ENCODE peak calls at places on chromosomes 12 and 14, in five cellular contexts. A is A673, Q is fibroblast of pulmonary artery, S is BJ, C is neural progenitor cell. P is an unnamed sample.

GRCh38 chr14:68666206-68666730 is 126.6 kb downstream of the ZFP36L1 start:
- DNase-seq in C (no peak), A (no peak), Q (peak), S (no peak), P (peak)

GRCh38 chr14:58572092-58572853 is 65.5 kb upstream of the DACT1 start:
- DNase-seq in S (no peak), C (peak), A (peak), Q (peak), P (peak)

GRCh38 chr12:80553316-80553715 is 109.3 kb downstream of the PTPRQ start:
- DNase-seq in S (peak), A (peak), C (no peak), Q (peak), P (peak)

GRCh38 chr12:111425655-111426054 is 19.9 kb downstream of the SH2B3 start:
- DNase-seq in S (no peak), C (no peak), Q (no peak), A (no peak), P (peak)

GRCh38 chr12:115891551-115891950 is 385.9 kb downstream of the MED13L start:
- DNase-seq in C (peak), Q (no peak), A (no peak), S (no peak), P (no peak)

GRCh38 chr14:94345344-94346072 is 22.4 kb upstream of the SERPINA6 start:
- DNase-seq in A (peak), S (peak), Q (peak), C (no peak), P (peak)

GRCh38 chr12:15629761-15630160 is 159.4 kb downstream of the EPS8 start:
- DNase-seq in Q (peak), A (no peak), C (no peak), S (no peak), P (peak)

GRCh38 chr14:32594766-32595165 is 265.7 kb downstream of the AKAP6 start:
- DNase-seq in C (no peak), S (peak), A (no peak), Q (peak), P (peak)

GRCh38 chr12:39752482-39753147 is 133.0 kb upstream of the ABCD2 start:
- DNase-seq in C (peak), A (no peak), S (no peak), Q (no peak), P (no peak)

GRCh38 chr14:33309081-33309480 is 370.4 kb downstream of the NPAS3 start:
- DNase-seq in S (no peak), C (no peak), A (no peak), Q (no peak), P (no peak)

GRCh38 chr14:103223818-103224352 is 100.6 kb downstream of the TNFAIP2 start:
- DNase-seq in Q (no peak), S (no peak), A (no peak), C (no peak), P (no peak)

GRCh38 chr14:36254020-36254614 is 66.3 kb downstream of the MBIP start:
- DNase-seq in Q (peak), S (no peak), A (no peak), C (peak), P (peak)

GRCh38 chr14:27890259-27890658 is 876.3 kb upstream of the FOXG1 start:
- DNase-seq in C (no peak), S (no peak), Q (no peak), A (no peak), P (no peak)

GRCh38 chr14:50260511-50260910 is 29.1 kb upstream of the SOS2 start:
- DNase-seq in A (peak), Q (peak), C (peak), S (no peak), P (peak)

GRCh38 chr14:72613196-72613974 is 280.5 kb downstream of the DPF3 start:
- DNase-seq in Q (peak), A (no peak), S (no peak), C (no peak), P (peak)

GRCh38 chr12:129589503-129589902 is 314.3 kb downstream of the TMEM132D start:
- DNase-seq in Q (no peak), S (no peak), C (no peak), A (no peak), P (no peak)

GRCh38 chr14:60721331-60722162 is 2.6 kb downstream of the SIX4 start:
- DNase-seq in S (no peak), C (peak), Q (peak), A (peak), P (peak)

GRCh38 chr12:52741378-52742195 is 35.6 kb downstream of the KRT76 start:
- DNase-seq in A (peak), S (no peak), C (peak), Q (peak), P (peak)

GRCh38 chr12:46560078-46560477 is 187.5 kb upstream of the SLC38A2 start:
- DNase-seq in C (no peak), Q (no peak), A (no peak), S (no peak), P (no peak)

GRCh38 chr14:51419685-51420084 is 179.6 kb downstream of the TMX1 start:
- DNase-seq in C (no peak), A (no peak), S (no peak), Q (no peak), P (no peak)

GRCh38 chr12:104226672-104227071 is 11.1 kb downstream of the TXNRD1 start:
- DNase-seq in S (no peak), Q (peak), C (no peak), A (no peak), P (peak)

GRCh38 chr14:104051092-104051813 is 34.2 kb upstream of the ASPG start:
- DNase-seq in A (no peak), S (no peak), Q (no peak), C (no peak), P (peak)

DNA sequence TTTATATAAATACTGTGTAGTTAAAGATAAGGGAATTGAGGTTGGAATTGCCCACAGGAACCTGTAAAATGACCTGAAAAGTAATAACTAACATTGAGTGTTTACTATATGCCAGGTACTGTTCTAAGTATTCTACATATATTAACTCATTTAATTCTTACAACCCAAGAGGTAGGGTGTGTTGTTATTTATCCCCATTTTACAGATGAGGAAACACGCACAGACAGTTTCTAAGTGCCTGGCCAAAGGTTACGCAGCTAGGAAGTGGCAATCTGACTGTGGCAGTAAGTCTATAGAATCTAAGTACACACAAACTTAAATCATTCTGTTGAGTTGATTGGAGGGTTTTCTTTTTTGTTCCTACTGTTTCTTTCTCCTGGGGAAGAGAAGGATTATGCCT is 1.1 kb upstream of the TSPAN31 start:
- DNase-seq in S (no peak), A (no peak), C (no peak), Q (no peak), P (no peak)
- H3K4me3 ChIP-seq in S (no peak), A (peak), C (no peak), Q (no peak), P (no peak)

DNA sequence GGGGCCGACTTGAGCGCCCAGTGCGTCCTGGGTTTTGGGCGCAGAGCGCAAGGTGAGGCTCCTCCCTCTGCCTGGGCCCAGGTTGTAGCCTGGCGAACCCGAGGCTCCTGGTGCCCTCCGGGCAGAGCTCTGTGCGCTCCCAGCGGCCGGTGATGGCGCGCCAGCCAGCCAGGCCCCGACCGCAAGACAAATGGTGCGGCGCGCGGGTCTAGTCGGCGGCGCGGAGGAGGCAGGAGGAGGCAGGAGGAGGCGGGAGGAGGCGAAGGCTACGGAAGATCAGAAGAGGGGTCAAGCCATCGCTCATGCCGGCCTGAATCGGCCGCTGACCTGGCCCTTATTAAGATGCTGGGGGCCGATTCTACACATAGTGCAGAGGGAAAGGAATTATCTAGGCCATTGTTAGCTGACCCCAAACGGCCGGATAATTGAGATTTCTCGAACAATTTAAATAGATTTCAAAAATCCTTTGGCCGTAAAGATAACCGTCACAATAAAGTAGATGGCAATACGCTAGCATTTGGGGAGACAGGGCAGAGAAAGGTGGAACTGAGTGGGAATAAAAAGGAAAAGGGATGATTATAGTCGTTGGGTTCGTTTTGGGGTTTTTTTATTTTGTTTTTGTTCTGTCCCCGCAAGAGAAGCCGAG is 2.8 kb downstream of the TBX5 start:
- DNase-seq in S (no peak), Q (peak), A (no peak), C (peak), P (no peak)
- H3K4me3 ChIP-seq in S (peak), Q (peak), A (no peak), C (no peak), P (no peak)

DNA sequence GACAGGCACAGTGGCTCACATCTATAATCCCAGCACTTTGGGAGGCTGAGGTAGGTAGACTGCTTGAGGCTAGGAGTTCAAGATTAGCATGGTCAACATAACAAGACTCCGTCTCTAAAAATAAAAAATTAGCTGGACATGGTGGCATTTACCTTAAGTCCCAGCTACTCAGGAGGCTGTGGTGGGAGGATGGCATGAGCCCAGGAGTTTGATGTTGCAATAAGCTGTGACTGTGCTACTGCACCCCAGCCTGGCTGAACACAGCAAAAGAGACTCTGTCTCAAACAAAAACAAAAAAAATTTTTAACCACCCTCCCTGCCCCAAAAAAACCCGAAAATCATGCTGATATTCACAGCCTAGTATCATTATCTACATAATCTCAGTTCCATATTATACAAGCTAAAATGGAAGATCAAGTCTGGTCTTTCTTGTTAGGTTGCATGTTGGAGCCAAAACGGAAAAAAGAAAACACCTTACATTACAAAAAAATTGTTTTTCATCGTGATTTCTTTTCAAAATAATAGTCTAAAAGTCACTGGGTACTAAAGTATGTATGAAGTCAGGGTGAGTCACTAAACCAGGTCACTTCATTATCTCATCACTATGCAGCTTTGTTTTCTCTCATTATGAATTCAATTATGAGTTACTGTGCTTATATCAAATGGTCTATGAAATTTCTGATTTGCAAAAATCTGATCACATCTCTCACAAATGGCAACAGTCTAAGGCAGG is 13.8 kb downstream of the GXYLT1 start:
- DNase-seq in S (no peak), Q (peak), A (no peak), C (no peak), P (peak)
- H3K4me3 ChIP-seq in S (no peak), Q (peak), A (no peak), C (no peak), P (no peak)

GRCh38 chr12:59665692-59666091 is 69.9 kb downstream of the SLC16A7 start:
- DNase-seq in A (no peak), C (no peak), Q (no peak), S (no peak), P (no peak)

GRCh38 chr12:59664495-59664894 is 68.7 kb downstream of the SLC16A7 start:
- DNase-seq in C (no peak), A (no peak), S (no peak), Q (no peak), P (no peak)

GRCh38 chr12:59672273-59672672 is 76.4 kb downstream of the SLC16A7 start:
- DNase-seq in A (no peak), S (no peak), C (no peak), Q (no peak), P (no peak)

DNA sequence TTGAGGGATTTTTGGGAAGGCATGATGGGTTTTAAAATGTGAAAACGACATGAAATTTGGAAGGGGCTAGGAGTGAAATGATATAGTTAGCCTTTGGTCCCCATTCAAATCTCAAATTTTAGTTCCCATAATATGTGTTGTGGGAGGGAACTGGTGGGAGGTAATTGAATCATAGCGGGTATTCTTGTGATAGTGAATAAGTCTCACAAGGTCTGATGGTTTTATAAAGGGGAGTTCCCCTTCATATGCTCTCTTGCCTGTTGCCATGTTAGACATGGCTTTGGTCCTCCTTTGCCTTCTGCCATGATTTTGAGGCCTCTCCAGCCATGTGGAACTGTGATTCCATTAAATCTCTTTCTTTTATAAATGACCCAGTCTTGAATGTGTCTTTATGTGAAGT is 72.8 kb downstream of the SLC16A7 start:
- DNase-seq in C (no peak), S (no peak), Q (no peak), A (no peak), P (no peak)
- H3K4me3 ChIP-seq in C (no peak), S (no peak), Q (no peak), A (no peak), P (no peak)